ENCODE peak calls at places on chromosomes 4 and X, in ten cellular contexts. L is activated T-helper 1 cell treated with anti-CD3 and anti-CD28 coated beads, Interleukin-2, amount 50 U/mL, for 16 hours; X is HCEC 1CT; T is NCI-H345; W is LoVo; H is left colon; V is Calu3; U is HT1080; S is islet precursor cell; Z is lung microvascular endothelial cell. P is an unnamed sample.

GRCh38 chrX:153225438-153226098 is 46.5 kb downstream of the MAGEA1 start:
- DNase-seq in X (no peak), H (no peak), L (no peak), S (no peak), T (no peak), U (no peak), W (no peak), Z (no peak), V (no peak), P (no peak)

GRCh38 chr4:7101692-7102515 is 34.0 kb upstream of the GRPEL1 start:
- DNase-seq in X (peak), U (peak), W (peak), V (peak), H (peak), S (peak), L (no peak), T (peak), Z (peak), P (peak)

GRCh38 chrX:30246769-30247489 is at the start of gene MAGEB1:
- DNase-seq in V (no peak), U (no peak), L (no peak), T (no peak), H (no peak), W (no peak), Z (no peak), X (no peak), S (no peak), P (peak)

GRCh38 chr4:105433421-105433820 is 40.4 kb downstream of the PPA2 start:
- DNase-seq in Z (peak), V (no peak), T (peak), L (no peak), H (no peak), X (no peak), U (no peak), S (no peak), W (no peak), P (peak)

GRCh38 chr4:38989487-38989886 is 42.7 kb downstream of the TMEM156 start:
- DNase-seq in W (no peak), T (no peak), L (no peak), X (no peak), S (no peak), V (no peak), U (peak), Z (peak), H (no peak), P (no peak)

GRCh38 chr4:4901877-4902276 is 42.4 kb downstream of the MSX1 start:
- DNase-seq in H (no peak), L (no peak), W (no peak), V (no peak), Z (no peak), T (no peak), U (no peak), X (no peak), S (peak), P (no peak)

GRCh38 chr4:69493515-69493914 is 2.2 kb downstream of the UGT2B4 start:
- DNase-seq in L (no peak), Z (no peak), V (no peak), S (no peak), U (no peak), X (no peak), W (no peak), H (no peak), T (no peak), P (no peak)

GRCh38 chr4:168162604-168163003 is 70.3 kb downstream of the ANXA10 start:
- DNase-seq in H (no peak), Z (peak), V (no peak), S (no peak), T (no peak), U (peak), X (no peak), W (no peak), L (no peak), P (peak)

GRCh38 chr4:10346023-10346422 is 111.2 kb downstream of the ZNF518B start:
- DNase-seq in S (peak), X (no peak), T (no peak), V (no peak), H (no peak), Z (peak), L (no peak), W (no peak), U (peak), P (peak)

GRCh38 chr4:151672996-151673395 is 87.8 kb downstream of the GATB start:
- DNase-seq in W (no peak), X (no peak), Z (no peak), L (no peak), V (no peak), U (no peak), S (no peak), T (no peak), H (no peak), P (no peak)

GRCh38 chrX:30734782-30735181 is 81.6 kb downstream of the GK start:
- DNase-seq in L (no peak), U (no peak), V (no peak), T (no peak), W (no peak), X (no peak), S (no peak), Z (no peak), H (no peak), P (no peak)

GRCh38 chrX:129086802-129087201 is 436.5 kb downstream of the SMARCA1 start:
- DNase-seq in T (no peak), W (no peak), S (no peak), U (no peak), V (no peak), Z (no peak), H (no peak), X (no peak), L (no peak), P (no peak)

GRCh38 chr4:48853604-48854394 is 22.9 kb downstream of the OCIAD1 start:
- DNase-seq in U (no peak), L (no peak), H (no peak), W (no peak), V (no peak), S (no peak), X (no peak), Z (no peak), T (no peak), P (no peak)

GRCh38 chr4:73420615-73421014 is 15.4 kb upstream of the AFP start:
- DNase-seq in H (no peak), V (no peak), L (no peak), Z (no peak), T (no peak), U (no peak), W (no peak), X (no peak), S (no peak), P (no peak)

GRCh38 chr4:108049406-108049805 is 59.7 kb downstream of the HADH start:
- DNase-seq in V (no peak), U (no peak), T (no peak), Z (no peak), X (no peak), H (no peak), W (no peak), L (no peak), S (no peak), P (no peak)

GRCh38 chr4:60812811-60813210 is 387.3 kb upstream of the ADGRL3 start:
- DNase-seq in V (no peak), Z (no peak), T (no peak), H (no peak), X (no peak), S (no peak), U (no peak), L (no peak), W (no peak), P (no peak)

GRCh38 chrX:1524874-1525582 is 12.0 kb downstream of the P2RY8 start:
- DNase-seq in W (no peak), H (no peak), T (no peak), X (no peak), S (peak), V (no peak), U (no peak), L (no peak), Z (no peak), P (no peak)

GRCh38 chr4:85557016-85557901 is 82.3 kb downstream of the ARHGAP24 start:
- DNase-seq in W (no peak), Z (no peak), L (no peak), S (no peak), U (no peak), V (no peak), X (no peak), H (peak), T (no peak), P (no peak)

GRCh38 chr4:34293459-34293858 is 1950.9 kb downstream of the ARAP2 start:
- DNase-seq in Z (no peak), U (peak), L (no peak), T (no peak), X (no peak), V (no peak), W (peak), H (no peak), S (no peak), P (peak)

GRCh38 chrX:119605739-119606507 is at the start of gene NKRF:
- DNase-seq in X (peak), V (peak), S (peak), T (peak), H (peak), W (peak), L (peak), Z (peak), U (peak), P (peak)

GRCh38 chr4:25433966-25434667 is 57.1 kb downstream of the ANAPC4 start:
- DNase-seq in W (no peak), H (no peak), U (no peak), L (no peak), V (no peak), T (no peak), X (no peak), S (no peak), Z (no peak), P (no peak)

GRCh38 chrX:17374619-17375360 is at the start of gene NHS:
- DNase-seq in V (peak), L (no peak), U (peak), W (peak), H (peak), X (peak), S (peak), Z (no peak), T (peak), P (peak)

GRCh38 chr4:55920571-55920970 is 28.2 kb upstream of the CEP135 start:
- DNase-seq in S (no peak), V (no peak), W (no peak), X (peak), Z (no peak), T (no peak), H (no peak), U (peak), L (no peak), P (peak)

GRCh38 chr4:8461616-8462015 is 21.0 kb downstream of the TRMT44 start:
- DNase-seq in U (no peak), X (no peak), S (no peak), H (no peak), W (no peak), L (no peak), Z (no peak), V (no peak), T (no peak), P (no peak)

P was measured in RPMI7951.